ENCODE peak calls at places on chromosome 4, in four cellular contexts. M is ovary, L is H9, V is transverse colon. W is an unnamed sample.

GRCh38 chr4:24105183-24106039 is 215.6 kb upstream of the PPARGC1A start:
- DNase-seq in M (peak), L (no peak), V (no peak), W (peak)

GRCh38 chr4:15233626-15234025 is 194.2 kb upstream of the C1QTNF7 start:
- DNase-seq in M (no peak), L (no peak), V (no peak), W (no peak)

GRCh38 chr4:81885016-81885415 is 413.3 kb upstream of the RASGEF1B start:
- DNase-seq in M (no peak), L (no peak), V (no peak), W (no peak)

GRCh38 chr4:95466791-95467190 is 82.0 kb downstream of the UNC5C start:
- DNase-seq in M (no peak), L (no peak), V (no peak), W (no peak)

GRCh38 chr4:53905935-53906377 is 158.4 kb downstream of the CHIC2 start:
- DNase-seq in M (peak), L (peak), V (peak), W (no peak)

GRCh38 chr4:76607266-76607799 is 172.3 kb downstream of the SHROOM3 start:
- DNase-seq in M (no peak), L (no peak), V (no peak), W (peak)

GRCh38 chr4:112509243-112510190 is 6.5 kb downstream of the NEUROG2 start:
- DNase-seq in M (no peak), L (peak), V (no peak), W (no peak)

GRCh38 chr4:153785830-153786721 is 2.8 kb downstream of the SFRP2 start:
- DNase-seq in M (no peak), L (no peak), V (no peak), W (no peak)

GRCh38 chr4:1230316-1230715 is 18.6 kb downstream of the CTBP1 start:
- DNase-seq in M (no peak), L (no peak), V (no peak), W (no peak)

GRCh38 chr4:147580396-147580795 is 36.8 kb upstream of the TMEM184C start:
- DNase-seq in M (no peak), L (no peak), V (no peak), W (no peak)

GRCh38 chr4:41882622-41883347 is 52.4 kb upstream of the TMEM33 start:
- DNase-seq in M (peak), L (peak), V (no peak), W (no peak)

GRCh38 chr4:90189128-90189527 is 61.9 kb downstream of the CCSER1 start:
- DNase-seq in M (no peak), L (no peak), V (no peak), W (no peak)

GRCh38 chr4:6222761-6223292 is 22.5 kb upstream of the JAKMIP1 start:
- DNase-seq in M (no peak), L (peak), V (no peak), W (no peak)

GRCh38 chr4:53702334-53703266 is 111.3 kb upstream of the LNX1 start:
- DNase-seq in M (peak), L (peak), V (peak), W (no peak)

GRCh38 chr4:123346330-123346940 is 50.2 kb upstream of the SPRY1 start:
- DNase-seq in M (no peak), L (no peak), V (no peak), W (no peak)

GRCh38 chr4:75054089-75054488 is 121.2 kb downstream of the PARM1 start:
- DNase-seq in M (no peak), L (no peak), V (no peak), W (no peak)

GRCh38 chr4:159435561-159436023 is 332.7 kb downstream of the RAPGEF2 start:
- DNase-seq in M (no peak), L (no peak), V (no peak), W (no peak)

GRCh38 chr4:184688447-184688846 is 38.9 kb downstream of the PRIMPOL start:
- DNase-seq in M (no peak), L (peak), V (no peak), W (peak)

GRCh38 chr4:136713140-136713539 is 819.2 kb downstream of the PCDH18 start:
- DNase-seq in M (no peak), L (no peak), V (no peak), W (no peak)

GRCh38 chr4:7276538-7276937 is 84.2 kb downstream of the SORCS2 start:
- DNase-seq in M (no peak), L (no peak), V (no peak), W (no peak)

GRCh38 chr4:111399523-111400135 is 745.6 kb upstream of the FAM241A start:
- DNase-seq in M (no peak), L (no peak), V (no peak), W (no peak)

GRCh38 chr4:156137971-156138581 is 184.4 kb upstream of the CTSO start:
- DNase-seq in M (no peak), L (no peak), V (no peak), W (no peak)

GRCh38 chr4:7845493-7846124 is 94.1 kb downstream of the AFAP1 start:
- DNase-seq in M (no peak), L (no peak), V (no peak), W (no peak)

GRCh38 chr4:43875655-43876054 is 573.0 kb downstream of the KCTD8 start:
- DNase-seq in M (no peak), L (no peak), V (no peak), W (no peak)

GRCh38 chr4:52001616-52002015 is 18.5 kb downstream of the LRRC66 start:
- DNase-seq in M (no peak), L (no peak), V (no peak), W (no peak)

DNA sequence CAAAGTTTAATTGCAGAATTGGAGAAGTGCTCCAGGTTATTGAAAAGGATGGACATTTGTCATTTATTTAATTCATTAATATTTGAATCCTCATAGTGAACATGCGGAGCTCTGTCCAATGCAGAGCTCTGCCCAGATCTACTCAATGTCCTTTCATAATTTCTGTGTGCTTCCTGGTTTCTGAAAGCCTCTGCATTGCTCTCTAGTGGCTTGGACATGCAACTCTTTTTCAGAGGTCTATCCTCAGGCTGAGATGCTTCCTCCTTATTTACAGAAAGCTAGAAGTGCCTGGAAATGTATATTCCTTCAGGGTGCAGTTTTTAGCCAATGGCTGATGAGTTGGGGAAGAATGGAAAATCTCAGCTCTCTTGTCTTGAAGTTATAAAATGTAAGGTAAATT is 786.1 kb upstream of the AADAT start:
- DNase-seq in M (no peak), L (no peak), V (no peak), W (no peak)
- TF ChIP-seq CTCF in M (no peak), L (peak), V (no peak), W (no peak)

DNA sequence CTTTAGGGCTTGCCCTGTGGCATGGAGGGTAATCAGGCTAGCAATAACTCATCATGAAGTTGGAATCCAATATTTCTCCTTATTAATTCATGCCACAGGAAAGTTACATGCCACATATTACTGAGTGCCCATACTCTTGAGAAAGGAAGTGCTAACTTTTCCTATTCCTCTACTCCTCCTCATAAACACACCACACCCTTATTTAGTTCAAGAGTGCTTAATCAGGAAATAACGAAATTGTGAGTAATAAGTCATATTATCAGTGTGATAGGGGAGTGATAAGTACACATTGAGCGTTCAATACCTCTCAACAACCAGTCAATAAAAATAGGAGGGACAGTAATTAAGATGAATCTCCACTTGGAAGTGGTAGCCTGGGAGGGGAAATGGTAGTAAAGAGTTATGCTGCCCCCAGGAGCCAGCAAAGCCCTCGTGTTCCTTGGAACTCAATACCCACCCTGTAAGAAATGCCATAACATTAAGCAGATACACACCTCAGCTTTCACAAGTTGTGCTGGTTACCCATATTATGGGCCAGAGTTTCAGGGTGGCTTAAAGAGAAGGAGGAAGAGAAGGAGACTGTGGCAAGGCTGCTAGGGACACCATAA is 410.0 kb upstream of the NR3C2 start:
- DNase-seq in M (no peak), L (no peak), V (no peak), W (no peak)
- TF ChIP-seq CTCF in M (no peak), L (peak), V (no peak), W (no peak)

GRCh38 chr4:126957555-126958440 is 675.0 kb upstream of the INTU start:
- DNase-seq in M (no peak), L (no peak), V (no peak), W (peak)
- TF ChIP-seq CTCF in M (no peak), L (no peak), V (no peak), W (peak)

GRCh38 chr4:128385683-128386304 is 98.2 kb upstream of the PGRMC2 start:
- DNase-seq in M (no peak), L (no peak), V (no peak), W (no peak)
- TF ChIP-seq CTCF in M (no peak), L (no peak), V (no peak), W (no peak)

W was measured in AG04449.